ENCODE peak calls at places on chromosome 15, in seven cellular contexts. K is lower leg skin, U is D341Med, P is cardiac septum, G is hepatocyte, S is A549, A is EL. W is an unnamed sample.

GRCh38 chr15:71189723-71190122 is 74.5 kb downstream of the THSD4 start:
- DNase-seq in U (no peak), A (no peak), K (no peak), S (no peak), G (no peak), P (no peak), W (no peak)

GRCh38 chr15:74384566-74385441 is 17.4 kb upstream of the CYP11A1 start:
- DNase-seq in S (no peak), K (no peak), U (no peak), A (peak), G (no peak), P (no peak), W (peak)

GRCh38 chr15:68806220-68807105 is 14.2 kb downstream of the ANP32A start:
- DNase-seq in U (no peak), K (peak), G (no peak), P (no peak), A (no peak), S (no peak), W (no peak)

GRCh38 chr15:25051399-25052154 is 96.8 kb downstream of the SNRPN start:
- DNase-seq in P (peak), K (peak), U (no peak), S (no peak), A (no peak), G (no peak), W (no peak)

GRCh38 chr15:71055461-71055860 is 59.8 kb upstream of the THSD4 start:
- DNase-seq in S (no peak), G (no peak), P (no peak), A (peak), U (no peak), K (no peak), W (no peak)

GRCh38 chr15:100690032-100690785 is 87.8 kb downstream of the ASB7 start:
- DNase-seq in P (no peak), U (peak), G (no peak), K (peak), A (no peak), S (no peak), W (no peak)

GRCh38 chr15:52791776-52792175 is 1.6 kb upstream of the ONECUT1 start:
- DNase-seq in A (no peak), U (no peak), K (no peak), P (no peak), S (no peak), G (no peak), W (no peak)

GRCh38 chr15:74482661-74483060 is 21.7 kb upstream of the UBL7 start:
- DNase-seq in P (no peak), G (no peak), K (peak), U (no peak), A (no peak), S (no peak), W (no peak)

GRCh38 chr15:96353931-96354730 is 23.6 kb downstream of the NR2F2 start:
- DNase-seq in K (peak), U (peak), A (peak), G (peak), P (peak), S (no peak), W (no peak)

GRCh38 chr15:51888593-51889195 is 59.2 kb downstream of the TMOD3 start:
- DNase-seq in S (peak), K (no peak), A (peak), U (peak), P (no peak), G (peak), W (peak)

GRCh38 chr15:45648521-45649200 is 13.8 kb downstream of the SQOR start:
- DNase-seq in S (peak), K (no peak), U (no peak), G (peak), A (peak), P (no peak), W (peak)

GRCh38 chr15:51227967-51228783 is 110.2 kb downstream of the CYP19A1 start:
- DNase-seq in K (no peak), G (peak), S (peak), A (peak), U (no peak), P (no peak), W (peak)

GRCh38 chr15:98861188-98861587 is 146.4 kb downstream of the PGPEP1L start:
- DNase-seq in G (no peak), S (no peak), K (no peak), P (no peak), U (no peak), A (no peak), W (no peak)